ENCODE peak calls at places on chromosomes 2 and 18, in nine cellular contexts. W is activated CD4-positive, alpha-beta T cell treated with anti-CD3 and anti-CD28 coated beads, Interleukin-2, amount 50 U/mL, for 24 hours; V is activated T-cell treated with anti-CD3 and anti-CD28 coated beads for 1 hour; N is activated CD8-positive, alpha-beta memory T cell treated with anti-CD3 and anti-CD28 coated beads, Interleukin-2, amount 50 U/mL, for 48 hours; J is AG10803; R is Daoy; E is cardiac fibroblast; T is adipocyte; L is B cell. X is an unnamed sample.

GRCh38 chr18:27803957-27804356 is 373.0 kb downstream of the CDH2 start:
- DNase-seq in V (no peak), J (no peak), L (no peak), R (no peak), W (no peak), E (no peak), N (no peak), T (peak), X (no peak)

GRCh38 chr18:3508576-3509559 is 58.9 kb downstream of the TGIF1 start:
- DNase-seq in T (no peak), V (no peak), R (no peak), J (no peak), E (no peak), W (no peak), N (no peak), L (no peak), X (no peak)

GRCh38 chr2:127622561-127623387 is 23.2 kb upstream of the GPR17 start:
- DNase-seq in R (no peak), W (no peak), N (peak), J (no peak), V (no peak), T (no peak), E (no peak), L (peak), X (no peak)

GRCh38 chr2:230695551-230695950 is 17.1 kb upstream of the CAB39 start:
- DNase-seq in V (no peak), W (no peak), L (no peak), N (peak), E (no peak), J (no peak), T (no peak), R (no peak), X (no peak)

GRCh38 chr2:187749804-187750431 is 195.7 kb upstream of the TFPI start:
- DNase-seq in R (no peak), N (no peak), J (no peak), V (no peak), L (no peak), T (no peak), W (no peak), E (no peak), X (no peak)

GRCh38 chr2:234676109-234676858 is 179.4 kb upstream of the ARL4C start:
- DNase-seq in T (no peak), J (no peak), N (no peak), L (no peak), R (no peak), W (no peak), E (no peak), V (no peak), X (no peak)

GRCh38 chr18:45386256-45386655 is 229.0 kb upstream of the SLC14A2 start:
- DNase-seq in V (no peak), N (no peak), E (peak), L (no peak), J (peak), R (peak), W (no peak), T (peak), X (no peak)

GRCh38 chr2:200185575-200186103 is 120.9 kb upstream of the SPATS2L start:
- DNase-seq in W (no peak), T (no peak), E (no peak), L (no peak), V (no peak), J (no peak), N (no peak), R (no peak), X (no peak)

GRCh38 chr2:237702439-237703397 is 75.3 kb downstream of the LRRFIP1 start:
- DNase-seq in E (peak), R (peak), T (peak), V (no peak), J (peak), L (no peak), W (no peak), N (peak), X (no peak)

X was measured in activated T-helper 1 cell treated with anti-CD3 and anti-CD28 coated beads, Interleukin-2, amount 50 U/mL, for 16 hours.